ENCODE peak calls at places on chromosomes 11 and 22, in eight cellular contexts. G, V, Z, I, B, O, J and U are unnamed samples.
A peak's percentile ranks its signal among the peaks of the same experiment; 100 is the strongest.

GRCh38 chr11:78256962-78257361 is 68.2 kb downstream of the USP35 start:
- DNase-seq in B (no peak), V (no peak), J (no peak), G (no peak), I (no peak), Z (no peak), O (no peak), U (no peak)

GRCh38 chr11:77580712-77581337 is 8.9 kb upstream of the AQP11 start:
- DNase-seq in O (no peak), I (no peak), B (peak; percentile 68), V (no peak), J (no peak), G (no peak), Z (no peak), U (no peak)

GRCh38 chr11:69053546-69054396 is 5.0 kb downstream of the TPCN2 start:
- DNase-seq in B (peak; percentile 33), Z (no peak), I (no peak), J (no peak), V (no peak), O (no peak), G (no peak), U (no peak)

GRCh38 chr11:46339816-46340215 is 7.4 kb upstream of the DGKZ start:
- DNase-seq in I (no peak), V (no peak), Z (no peak), J (no peak), O (no peak), B (no peak), G (no peak), U (no peak)

GRCh38 chr11:47607380-47607779 is 13.2 kb upstream of the C1QTNF4 start:
- DNase-seq in V (no peak), O (no peak), I (no peak), G (no peak), B (no peak), J (no peak), Z (no peak), U (no peak)

GRCh38 chr11:35662061-35662648 is 420 bp upstream of the TRIM44 start:
- DNase-seq in V (peak; percentile 14), G (no peak), J (no peak), Z (peak; percentile 1), B (no peak), O (no peak), I (no peak), U (peak; percentile 8)

GRCh38 chr11:87596176-87596575 is 558.4 kb downstream of the TMEM135 start:
- DNase-seq in Z (no peak), O (no peak), B (no peak), G (no peak), J (no peak), I (no peak), V (no peak), U (no peak)

GRCh38 chr11:8239056-8239455 is 24.6 kb downstream of the LMO1 start:
- DNase-seq in G (no peak), Z (no peak), I (peak; percentile 22), B (no peak), O (no peak), J (no peak), V (no peak), U (no peak)

GRCh38 chr11:115939726-115940421 is 435.7 kb upstream of the CADM1 start:
- DNase-seq in J (no peak), O (no peak), Z (no peak), B (peak; percentile 83), G (no peak), V (no peak), I (no peak), U (no peak)

GRCh38 chr11:55970935-55971334 is 1.2 kb upstream of the OR10AG1 start:
- DNase-seq in V (no peak), B (no peak), O (no peak), G (no peak), I (no peak), J (no peak), Z (no peak), U (no peak)

GRCh38 chr11:110447897-110448522 is 18.3 kb downstream of the FDX1 start:
- DNase-seq in O (no peak), B (peak; percentile 35), I (no peak), Z (no peak), G (no peak), V (no peak), J (no peak), U (no peak)

GRCh38 chr22:30547188-30547587 is 647 bp upstream of the SEC14L6 start:
- DNase-seq in J (no peak), B (no peak), Z (no peak), V (no peak), O (no peak), I (no peak), G (no peak), U (no peak)

GRCh38 chr11:67663515-67664212 is 10.8 kb downstream of the ALDH3B2 start:
- DNase-seq in J (no peak), I (no peak), B (no peak), G (no peak), V (no peak), O (no peak), Z (no peak), U (no peak)

GRCh38 chr11:7605544-7605943 is 67.8 kb downstream of the CYB5R2 start:
- DNase-seq in V (no peak), O (no peak), Z (no peak), I (no peak), G (no peak), J (no peak), B (no peak), U (peak; percentile 79)

GRCh38 chr11:69642549-69642912 is 1.6 kb downstream of the CCND1 start:
- DNase-seq in B (no peak), J (peak; percentile 50), O (no peak), I (peak; percentile 90), V (peak; percentile 17), Z (no peak), G (no peak), U (no peak)

GRCh38 chr11:44797051-44797450 is 70.3 kb downstream of the TSPAN18 start:
- DNase-seq in I (no peak), V (no peak), J (no peak), Z (no peak), O (no peak), B (no peak), G (no peak), U (no peak)

GRCh38 chr22:29480512-29481264 is 670 bp downstream of the NEFH start:
- DNase-seq in B (no peak), Z (peak; percentile 5), I (no peak), G (peak; percentile 86), O (no peak), V (no peak), J (peak; percentile 67), U (no peak)

GRCh38 chr11:45354976-45355705 is 69.0 kb upstream of the SYT13 start:
- DNase-seq in Z (peak; percentile 80), J (peak; percentile 91), O (peak; percentile 76), B (peak; percentile 87), G (peak; percentile 86), V (peak; percentile 80), I (peak; percentile 91), U (peak; percentile 48)

GRCh38 chr11:70824590-70825300 is 426.4 kb downstream of the CTTN start:
- DNase-seq in J (peak; percentile 13), O (no peak), Z (no peak), G (no peak), B (no peak), V (no peak), I (no peak), U (no peak)

GRCh38 chr11:80872116-80872728 is 1431.4 kb upstream of the TENM4 start:
- DNase-seq in B (no peak), J (no peak), I (no peak), O (no peak), Z (no peak), G (no peak), V (no peak), U (no peak)

GRCh38 chr11:11179239-11179638 is 173.8 kb downstream of the CSNK2A3 start:
- DNase-seq in G (no peak), J (no peak), I (no peak), Z (no peak), V (no peak), O (no peak), B (no peak), U (peak; percentile 43)

GRCh38 chr22:37105990-37106389 is 3.5 kb downstream of the TMPRSS6 start:
- DNase-seq in I (no peak), V (no peak), B (no peak), G (no peak), J (no peak), O (no peak), Z (no peak), U (no peak)

GRCh38 chr22:39703890-39704658 is 133.5 kb downstream of the CACNA1I start:
- DNase-seq in V (no peak), B (no peak), G (no peak), J (no peak), O (no peak), I (no peak), Z (no peak), U (no peak)

GRCh38 chr11:47236482-47236881 is 12.1 kb downstream of the ACP2 start:
- DNase-seq in V (no peak), G (no peak), B (no peak), J (no peak), Z (no peak), I (no peak), O (no peak), U (no peak)

GRCh38 chr11:121814962-121815361 is 301.1 kb downstream of the BLID start:
- DNase-seq in B (no peak), J (no peak), V (no peak), I (no peak), O (no peak), Z (no peak), G (no peak), U (no peak)